ENCODE peak calls at places on chromosome 10, in nine cellular contexts. One of them, this sample, is unnamed.

GRCh38 chr10:43377393-43377883 is 6.0 kb downstream of the FXYD4 start:
- DNase-seq in activated CD4-positive, alpha-beta T cell treated with anti-CD3 and anti-CD28 coated beads for 4 hours: no peak
- DNase-seq in CD4-positive, alpha-beta T cell: no peak
- DNase-seq in C1 segment of cervical spinal cord: no peak
- DNase-seq in sciatic nerve: no peak
- DNase-seq in cerebellum: no peak
- DNase-seq in CD4-positive, alpha-beta memory T cell: no peak
- DNase-seq in H54: no peak
- DNase-seq in globus pallidus: no peak
- DNase-seq in this sample: no peak

GRCh38 chr10:28644647-28645046 is 32.7 kb upstream of the BAMBI start:
- DNase-seq in globus pallidus: no peak
- DNase-seq in sciatic nerve: no peak
- DNase-seq in cerebellum: no peak
- DNase-seq in CD4-positive, alpha-beta memory T cell: no peak
- DNase-seq in activated CD4-positive, alpha-beta T cell treated with anti-CD3 and anti-CD28 coated beads for 4 hours: no peak
- DNase-seq in H54: no peak
- DNase-seq in C1 segment of cervical spinal cord: no peak
- DNase-seq in CD4-positive, alpha-beta T cell: no peak
- DNase-seq in this sample: no peak

GRCh38 chr10:30027057-30028005 is 32.1 kb downstream of the JCAD start:
- DNase-seq in activated CD4-positive, alpha-beta T cell treated with anti-CD3 and anti-CD28 coated beads for 4 hours: peak
- DNase-seq in sciatic nerve: peak
- DNase-seq in CD4-positive, alpha-beta T cell: peak
- DNase-seq in C1 segment of cervical spinal cord: no peak
- DNase-seq in cerebellum: no peak
- DNase-seq in CD4-positive, alpha-beta memory T cell: peak
- DNase-seq in globus pallidus: no peak
- DNase-seq in H54: no peak
- DNase-seq in this sample: no peak

GRCh38 chr10:74282853-74283205 is 131.8 kb downstream of the ADK start:
- DNase-seq in cerebellum: no peak
- DNase-seq in globus pallidus: no peak
- DNase-seq in C1 segment of cervical spinal cord: no peak
- DNase-seq in H54: no peak
- DNase-seq in sciatic nerve: no peak
- DNase-seq in activated CD4-positive, alpha-beta T cell treated with anti-CD3 and anti-CD28 coated beads for 4 hours: no peak
- DNase-seq in CD4-positive, alpha-beta T cell: no peak
- DNase-seq in CD4-positive, alpha-beta memory T cell: no peak
- DNase-seq in this sample: no peak

GRCh38 chr10:106185991-106186390 is 978.5 kb downstream of the SORCS1 start:
- DNase-seq in activated CD4-positive, alpha-beta T cell treated with anti-CD3 and anti-CD28 coated beads for 4 hours: no peak
- DNase-seq in CD4-positive, alpha-beta T cell: no peak
- DNase-seq in globus pallidus: no peak
- DNase-seq in CD4-positive, alpha-beta memory T cell: no peak
- DNase-seq in cerebellum: no peak
- DNase-seq in H54: no peak
- DNase-seq in sciatic nerve: no peak
- DNase-seq in C1 segment of cervical spinal cord: no peak
- DNase-seq in this sample: no peak

GRCh38 chr10:52020702-52021101 is 293.4 kb upstream of the DKK1 start:
- DNase-seq in cerebellum: no peak
- DNase-seq in H54: no peak
- DNase-seq in CD4-positive, alpha-beta T cell: no peak
- DNase-seq in C1 segment of cervical spinal cord: no peak
- DNase-seq in CD4-positive, alpha-beta memory T cell: no peak
- DNase-seq in globus pallidus: no peak
- DNase-seq in activated CD4-positive, alpha-beta T cell treated with anti-CD3 and anti-CD28 coated beads for 4 hours: no peak
- DNase-seq in sciatic nerve: no peak
- DNase-seq in this sample: no peak

GRCh38 chr10:111479966-111480365 is 403.1 kb downstream of the ADRA2A start:
- DNase-seq in cerebellum: no peak
- DNase-seq in C1 segment of cervical spinal cord: no peak
- DNase-seq in activated CD4-positive, alpha-beta T cell treated with anti-CD3 and anti-CD28 coated beads for 4 hours: no peak
- DNase-seq in CD4-positive, alpha-beta memory T cell: no peak
- DNase-seq in CD4-positive, alpha-beta T cell: no peak
- DNase-seq in H54: no peak
- DNase-seq in sciatic nerve: no peak
- DNase-seq in globus pallidus: no peak
- DNase-seq in this sample: no peak

GRCh38 chr10:68633281-68633680 is 73.1 kb downstream of the TET1 start:
- DNase-seq in CD4-positive, alpha-beta T cell: no peak
- DNase-seq in C1 segment of cervical spinal cord: no peak
- DNase-seq in CD4-positive, alpha-beta memory T cell: no peak
- DNase-seq in H54: no peak
- DNase-seq in cerebellum: no peak
- DNase-seq in globus pallidus: no peak
- DNase-seq in activated CD4-positive, alpha-beta T cell treated with anti-CD3 and anti-CD28 coated beads for 4 hours: no peak
- DNase-seq in sciatic nerve: no peak
- DNase-seq in this sample: no peak

GRCh38 chr10:124744047-124744687 is at the start of gene FAM53B:
- DNase-seq in H54: peak
- DNase-seq in sciatic nerve: peak
- DNase-seq in CD4-positive, alpha-beta memory T cell: peak
- DNase-seq in activated CD4-positive, alpha-beta T cell treated with anti-CD3 and anti-CD28 coated beads for 4 hours: peak
- DNase-seq in cerebellum: peak
- DNase-seq in CD4-positive, alpha-beta T cell: peak
- DNase-seq in C1 segment of cervical spinal cord: no peak
- DNase-seq in globus pallidus: peak
- DNase-seq in this sample: peak